ENCODE peak calls at places on chromosomes 3 and 15, in eight cellular contexts. One of them, this sample, is unnamed.

GRCh38 chr3:171646357-171647133 is 163.7 kb downstream of the PLD1 start:
- DNase-seq in psoas muscle: no peak
- DNase-seq in right cardiac atrium: no peak
- DNase-seq in heart right ventricle: peak; percentile 57
- DNase-seq in cardiac muscle cell: peak; percentile 48
- DNase-seq in right atrium auricular region: no peak
- DNase-seq in adrenal gland: no peak
- DNase-seq in breast epithelium: no peak
- DNase-seq in this sample: no peak

GRCh38 chr3:52117537-52117936 is 36.7 kb downstream of the POC1A start:
- DNase-seq in psoas muscle: no peak
- DNase-seq in right cardiac atrium: no peak
- DNase-seq in heart right ventricle: no peak
- DNase-seq in cardiac muscle cell: no peak
- DNase-seq in right atrium auricular region: no peak
- DNase-seq in adrenal gland: no peak
- DNase-seq in breast epithelium: no peak
- DNase-seq in this sample: no peak

GRCh38 chr15:52068004-52068403 is 44.6 kb downstream of the BCL2L10 start:
- DNase-seq in psoas muscle: no peak
- DNase-seq in right cardiac atrium: no peak
- DNase-seq in heart right ventricle: no peak
- DNase-seq in cardiac muscle cell: no peak
- DNase-seq in right atrium auricular region: no peak
- DNase-seq in adrenal gland: no peak
- DNase-seq in breast epithelium: no peak
- DNase-seq in this sample: no peak

GRCh38 chr3:113255100-113255853 is 43.9 kb downstream of the BOC start:
- DNase-seq in psoas muscle: no peak
- DNase-seq in right cardiac atrium: no peak
- DNase-seq in heart right ventricle: no peak
- DNase-seq in cardiac muscle cell: no peak
- DNase-seq in right atrium auricular region: no peak
- DNase-seq in adrenal gland: no peak
- DNase-seq in breast epithelium: no peak
- DNase-seq in this sample: no peak

GRCh38 chr3:189914799-189915198 is 205.9 kb downstream of the P3H2 start:
- DNase-seq in psoas muscle: no peak
- DNase-seq in right cardiac atrium: no peak
- DNase-seq in heart right ventricle: no peak
- DNase-seq in cardiac muscle cell: no peak
- DNase-seq in right atrium auricular region: no peak
- DNase-seq in adrenal gland: peak; percentile 17
- DNase-seq in breast epithelium: no peak
- DNase-seq in this sample: no peak

GRCh38 chr15:25787381-25787780 is 75.7 kb downstream of the ATP10A start:
- DNase-seq in psoas muscle: no peak
- DNase-seq in right cardiac atrium: no peak
- DNase-seq in heart right ventricle: no peak
- DNase-seq in cardiac muscle cell: no peak
- DNase-seq in right atrium auricular region: no peak
- DNase-seq in adrenal gland: peak; percentile 10
- DNase-seq in breast epithelium: no peak
- DNase-seq in this sample: no peak

GRCh38 chr3:4817128-4817527 is 162.1 kb upstream of the BHLHE40 start:
- DNase-seq in psoas muscle: no peak
- DNase-seq in right cardiac atrium: no peak
- DNase-seq in heart right ventricle: no peak
- DNase-seq in cardiac muscle cell: no peak
- DNase-seq in right atrium auricular region: no peak
- DNase-seq in adrenal gland: no peak
- DNase-seq in breast epithelium: no peak
- DNase-seq in this sample: no peak

GRCh38 chr15:69305204-69305931 is 6.7 kb downstream of the PAQR5 start:
- DNase-seq in psoas muscle: no peak
- DNase-seq in right cardiac atrium: peak; percentile 45
- DNase-seq in heart right ventricle: peak; percentile 29
- DNase-seq in cardiac muscle cell: no peak
- DNase-seq in right atrium auricular region: no peak
- DNase-seq in adrenal gland: peak; percentile 95
- DNase-seq in breast epithelium: no peak
- DNase-seq in this sample: peak; percentile 100

GRCh38 chr15:91214675-91215590 is 114.9 kb downstream of the SV2B start:
- DNase-seq in psoas muscle: no peak
- DNase-seq in right cardiac atrium: no peak
- DNase-seq in heart right ventricle: peak; percentile 20
- DNase-seq in cardiac muscle cell: no peak
- DNase-seq in right atrium auricular region: no peak
- DNase-seq in adrenal gland: no peak
- DNase-seq in breast epithelium: no peak
- DNase-seq in this sample: no peak

GRCh38 chr3:134365766-134366065 is 8.5 kb downstream of the AMOTL2 start:
- DNase-seq in psoas muscle: no peak
- DNase-seq in right cardiac atrium: no peak
- DNase-seq in heart right ventricle: no peak
- DNase-seq in cardiac muscle cell: no peak
- DNase-seq in right atrium auricular region: no peak
- DNase-seq in adrenal gland: no peak
- DNase-seq in breast epithelium: peak; percentile 31
- DNase-seq in this sample: no peak

GRCh38 chr15:82807920-82808633 is 1.4 kb upstream of the WHAMM start:
- DNase-seq in psoas muscle: no peak
- DNase-seq in right cardiac atrium: no peak
- DNase-seq in heart right ventricle: no peak
- DNase-seq in cardiac muscle cell: no peak
- DNase-seq in right atrium auricular region: no peak
- DNase-seq in adrenal gland: no peak
- DNase-seq in breast epithelium: no peak
- DNase-seq in this sample: no peak

GRCh38 chr15:99736702-99737101 is 3.5 kb upstream of the LYSMD4 start:
- DNase-seq in psoas muscle: no peak
- DNase-seq in right cardiac atrium: no peak
- DNase-seq in heart right ventricle: no peak
- DNase-seq in cardiac muscle cell: no peak
- DNase-seq in right atrium auricular region: no peak
- DNase-seq in adrenal gland: no peak
- DNase-seq in breast epithelium: no peak
- DNase-seq in this sample: no peak

GRCh38 chr3:52020796-52021195 is 25.1 kb upstream of the RPL29 start:
- DNase-seq in psoas muscle: peak; percentile 54
- DNase-seq in right cardiac atrium: no peak
- DNase-seq in heart right ventricle: no peak
- DNase-seq in cardiac muscle cell: no peak
- DNase-seq in right atrium auricular region: no peak
- DNase-seq in adrenal gland: no peak
- DNase-seq in breast epithelium: no peak
- DNase-seq in this sample: no peak

GRCh38 chr3:84825817-84826216 is 133.0 kb upstream of the CADM2 start:
- DNase-seq in psoas muscle: no peak
- DNase-seq in right cardiac atrium: no peak
- DNase-seq in heart right ventricle: no peak
- DNase-seq in cardiac muscle cell: no peak
- DNase-seq in right atrium auricular region: no peak
- DNase-seq in adrenal gland: no peak
- DNase-seq in breast epithelium: no peak
- DNase-seq in this sample: no peak

GRCh38 chr15:66955871-66956585 is 109.4 kb upstream of the SMAD3 start:
- DNase-seq in psoas muscle: no peak
- DNase-seq in right cardiac atrium: no peak
- DNase-seq in heart right ventricle: no peak
- DNase-seq in cardiac muscle cell: no peak
- DNase-seq in right atrium auricular region: no peak
- DNase-seq in adrenal gland: no peak
- DNase-seq in breast epithelium: no peak
- DNase-seq in this sample: no peak

GRCh38 chr15:78154955-78155354 is 5.8 kb downstream of the IDH3A start:
- DNase-seq in psoas muscle: no peak
- DNase-seq in right cardiac atrium: no peak
- DNase-seq in heart right ventricle: no peak
- DNase-seq in cardiac muscle cell: no peak
- DNase-seq in right atrium auricular region: no peak
- DNase-seq in adrenal gland: no peak
- DNase-seq in breast epithelium: no peak
- DNase-seq in this sample: no peak

GRCh38 chr3:170835346-170835745 is 34.6 kb downstream of the RPL22L1 start:
- DNase-seq in psoas muscle: no peak
- DNase-seq in right cardiac atrium: no peak
- DNase-seq in heart right ventricle: no peak
- DNase-seq in cardiac muscle cell: peak; percentile 27
- DNase-seq in right atrium auricular region: no peak
- DNase-seq in adrenal gland: no peak
- DNase-seq in breast epithelium: no peak
- DNase-seq in this sample: no peak

GRCh38 chr15:96264351-96264798 is 66.1 kb upstream of the NR2F2 start:
- DNase-seq in psoas muscle: no peak
- DNase-seq in right cardiac atrium: no peak
- DNase-seq in heart right ventricle: no peak
- DNase-seq in cardiac muscle cell: no peak
- DNase-seq in right atrium auricular region: no peak
- DNase-seq in adrenal gland: no peak
- DNase-seq in breast epithelium: no peak
- DNase-seq in this sample: no peak

DNA sequence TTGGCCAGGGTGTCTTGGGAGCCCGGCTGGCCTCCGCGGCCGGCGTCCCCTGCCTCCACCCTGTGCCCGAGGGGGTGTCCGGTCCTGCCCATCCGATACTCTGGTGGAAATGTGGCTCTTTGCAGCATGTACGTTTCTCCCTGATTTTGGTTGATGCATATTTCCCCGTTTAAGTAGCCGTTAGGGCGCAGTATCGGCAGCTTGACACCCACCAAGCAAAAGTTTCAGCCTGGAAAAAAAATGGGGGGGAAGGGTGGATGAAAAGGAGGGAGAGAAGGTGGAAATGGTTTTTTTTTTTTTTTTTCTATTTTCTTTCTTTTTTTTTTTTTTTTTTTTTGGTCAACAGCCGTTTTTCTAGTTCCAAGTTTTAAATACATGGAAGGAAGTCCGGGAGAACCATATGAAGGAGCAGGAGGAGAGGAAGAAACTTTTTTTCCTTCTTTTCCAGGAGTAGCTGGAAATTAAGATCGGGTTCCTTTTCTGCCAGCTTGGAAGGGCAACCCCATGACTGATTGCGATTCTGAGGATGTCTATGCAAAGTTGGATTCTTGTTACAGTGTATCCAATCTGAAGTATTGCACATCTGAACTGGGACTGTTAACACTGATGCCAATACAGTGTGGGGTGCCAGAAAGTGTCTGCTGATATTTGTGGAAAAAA is 1.5 kb downstream of the RAP2B start:
- DNase-seq in psoas muscle: no peak
- DNase-seq in right cardiac atrium: no peak
- DNase-seq in heart right ventricle: peak; percentile 11
- DNase-seq in cardiac muscle cell: peak; percentile 7
- DNase-seq in right atrium auricular region: no peak
- DNase-seq in adrenal gland: peak; percentile 20
- DNase-seq in breast epithelium: no peak
- DNase-seq in this sample: no peak
- H3K4me1 ChIP-seq in psoas muscle: peaks cover 15% of the 10 kb centered on the region
- H3K4me1 ChIP-seq in right cardiac atrium: no peaks in the 10 kb centered on the region
- H3K4me1 ChIP-seq in heart right ventricle: no peaks in the 10 kb centered on the region
- H3K4me1 ChIP-seq in cardiac muscle cell: peaks cover 13% of the 10 kb centered on the region
- H3K4me1 ChIP-seq in right atrium auricular region: no peaks in the 10 kb centered on the region
- H3K4me1 ChIP-seq in adrenal gland: peaks cover 6% of the 10 kb centered on the region
- H3K4me1 ChIP-seq in breast epithelium: peaks cover 6% of the 10 kb centered on the region
- H3K4me1 ChIP-seq in this sample: peaks cover 30% of the 10 kb centered on the region

DNA sequence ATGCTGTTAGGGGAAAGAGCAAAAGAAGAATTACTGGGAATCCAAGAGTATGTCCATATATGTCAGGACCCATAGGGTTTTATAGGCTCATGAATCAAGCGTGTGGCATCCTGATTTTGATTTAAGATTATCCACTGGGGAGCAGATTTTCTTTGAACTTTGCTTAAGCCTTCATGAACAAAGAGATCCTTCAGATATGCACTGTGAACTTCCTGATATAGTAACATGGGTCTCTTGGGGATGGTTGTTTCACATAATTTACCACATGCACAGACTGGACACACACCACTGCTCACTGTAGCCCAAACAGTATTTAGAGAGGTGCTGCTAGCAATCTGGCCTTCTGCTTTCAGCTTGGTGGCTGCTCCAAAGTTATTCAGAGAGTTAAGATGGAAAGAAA is 200.9 kb upstream of the ZPLD1 start:
- DNase-seq in psoas muscle: no peak
- DNase-seq in right cardiac atrium: no peak
- DNase-seq in heart right ventricle: no peak
- DNase-seq in cardiac muscle cell: no peak
- DNase-seq in right atrium auricular region: no peak
- DNase-seq in adrenal gland: no peak
- DNase-seq in breast epithelium: no peak
- DNase-seq in this sample: no peak
- H3K4me1 ChIP-seq in psoas muscle: no peaks in the 10 kb centered on the region
- H3K4me1 ChIP-seq in right cardiac atrium: no peaks in the 10 kb centered on the region
- H3K4me1 ChIP-seq in heart right ventricle: no peaks in the 10 kb centered on the region
- H3K4me1 ChIP-seq in cardiac muscle cell: no peaks in the 10 kb centered on the region
- H3K4me1 ChIP-seq in right atrium auricular region: no peaks in the 10 kb centered on the region
- H3K4me1 ChIP-seq in adrenal gland: no peaks in the 10 kb centered on the region
- H3K4me1 ChIP-seq in breast epithelium: no peaks in the 10 kb centered on the region
- H3K4me1 ChIP-seq in this sample: peaks cover 4% of the 10 kb centered on the region

GRCh38 chr3:18432752-18433151 is 7.6 kb upstream of the SATB1 start:
- DNase-seq in psoas muscle: no peak
- DNase-seq in right cardiac atrium: no peak
- DNase-seq in heart right ventricle: no peak
- DNase-seq in cardiac muscle cell: no peak
- DNase-seq in right atrium auricular region: no peak
- DNase-seq in adrenal gland: no peak
- DNase-seq in breast epithelium: no peak
- DNase-seq in this sample: no peak
- H3K4me1 ChIP-seq in psoas muscle: no peaks in the 10 kb centered on the region
- H3K4me1 ChIP-seq in right cardiac atrium: no peaks in the 10 kb centered on the region
- H3K4me1 ChIP-seq in heart right ventricle: no peaks in the 10 kb centered on the region
- H3K4me1 ChIP-seq in cardiac muscle cell: no peaks in the 10 kb centered on the region
- H3K4me1 ChIP-seq in right atrium auricular region: no peaks in the 10 kb centered on the region
- H3K4me1 ChIP-seq in adrenal gland: no peaks in the 10 kb centered on the region
- H3K4me1 ChIP-seq in breast epithelium: no peaks in the 10 kb centered on the region
- H3K4me1 ChIP-seq in this sample: no peaks in the 10 kb centered on the region

GRCh38 chr3:23103764-23104163 is 99.4 kb upstream of the UBE2E2 start:
- DNase-seq in psoas muscle: no peak
- DNase-seq in right cardiac atrium: no peak
- DNase-seq in heart right ventricle: no peak
- DNase-seq in cardiac muscle cell: no peak
- DNase-seq in right atrium auricular region: no peak
- DNase-seq in adrenal gland: no peak
- DNase-seq in breast epithelium: no peak
- DNase-seq in this sample: no peak

GRCh38 chr3:23100106-23100505 is 103.0 kb upstream of the UBE2E2 start:
- DNase-seq in psoas muscle: no peak
- DNase-seq in right cardiac atrium: no peak
- DNase-seq in heart right ventricle: no peak
- DNase-seq in cardiac muscle cell: no peak
- DNase-seq in right atrium auricular region: no peak
- DNase-seq in adrenal gland: no peak
- DNase-seq in breast epithelium: no peak
- DNase-seq in this sample: no peak

GRCh38 chr3:23106641-23107040 is 96.5 kb upstream of the UBE2E2 start:
- DNase-seq in psoas muscle: no peak
- DNase-seq in right cardiac atrium: no peak
- DNase-seq in heart right ventricle: no peak
- DNase-seq in cardiac muscle cell: no peak
- DNase-seq in right atrium auricular region: no peak
- DNase-seq in adrenal gland: no peak
- DNase-seq in breast epithelium: no peak
- DNase-seq in this sample: no peak

GRCh38 chr3:23108651-23109050 is 94.5 kb upstream of the UBE2E2 start:
- DNase-seq in psoas muscle: no peak
- DNase-seq in right cardiac atrium: no peak
- DNase-seq in heart right ventricle: no peak
- DNase-seq in cardiac muscle cell: no peak
- DNase-seq in right atrium auricular region: no peak
- DNase-seq in adrenal gland: no peak
- DNase-seq in breast epithelium: no peak
- DNase-seq in this sample: no peak

GRCh38 chr3:23105048-23105447 is 98.1 kb upstream of the UBE2E2 start:
- DNase-seq in psoas muscle: no peak
- DNase-seq in right cardiac atrium: no peak
- DNase-seq in heart right ventricle: no peak
- DNase-seq in cardiac muscle cell: no peak
- DNase-seq in right atrium auricular region: no peak
- DNase-seq in adrenal gland: no peak
- DNase-seq in breast epithelium: no peak
- DNase-seq in this sample: no peak
- H3K4me1 ChIP-seq in psoas muscle: peaks cover 3% of the 10 kb centered on the region
- H3K4me1 ChIP-seq in right cardiac atrium: no peaks in the 10 kb centered on the region
- H3K4me1 ChIP-seq in heart right ventricle: no peaks in the 10 kb centered on the region
- H3K4me1 ChIP-seq in cardiac muscle cell: no peaks in the 10 kb centered on the region
- H3K4me1 ChIP-seq in right atrium auricular region: no peaks in the 10 kb centered on the region
- H3K4me1 ChIP-seq in adrenal gland: no peaks in the 10 kb centered on the region
- H3K4me1 ChIP-seq in breast epithelium: no peaks in the 10 kb centered on the region
- H3K4me1 ChIP-seq in this sample: no peaks in the 10 kb centered on the region